ENCODE peak calls at places on chromosomes 7 and 10, in five cellular contexts. One of them, this sample, is unnamed.

GRCh38 chr10:89283174-89283987 is 18.5 kb upstream of the IFIT2 start:
- DNase-seq in H9: no peak
- DNase-seq in IMR-90: peak; percentile 64
- DNase-seq in transverse colon: no peak
- DNase-seq in CD8-positive, alpha-beta memory T cell: no peak
- DNase-seq in this sample: no peak

GRCh38 chr7:47516985-47517590 is 64.8 kb downstream of the TNS3 start:
- DNase-seq in H9: no peak
- DNase-seq in IMR-90: no peak
- DNase-seq in transverse colon: peak; percentile 70
- DNase-seq in CD8-positive, alpha-beta memory T cell: no peak
- DNase-seq in this sample: peak; percentile 27

GRCh38 chr10:34297551-34298370 is 517.3 kb downstream of the PARD3 start:
- DNase-seq in H9: no peak
- DNase-seq in IMR-90: peak; percentile 57
- DNase-seq in transverse colon: no peak
- DNase-seq in CD8-positive, alpha-beta memory T cell: no peak
- DNase-seq in this sample: peak; percentile 70

GRCh38 chr10:35336084-35336831 is at the start of gene CCNY:
- DNase-seq in H9: peak; percentile 65
- DNase-seq in IMR-90: peak; percentile 56
- DNase-seq in transverse colon: peak; percentile 85
- DNase-seq in CD8-positive, alpha-beta memory T cell: peak; percentile 75
- DNase-seq in this sample: peak; percentile 76

GRCh38 chr7:139614886-139615285 is 91.4 kb downstream of the CLEC2L start:
- DNase-seq in H9: no peak
- DNase-seq in IMR-90: no peak
- DNase-seq in transverse colon: no peak
- DNase-seq in CD8-positive, alpha-beta memory T cell: no peak
- DNase-seq in this sample: no peak

GRCh38 chr10:1488970-1489548 is 248.3 kb downstream of the ADARB2 start:
- DNase-seq in H9: no peak
- DNase-seq in IMR-90: no peak
- DNase-seq in transverse colon: peak; percentile 45
- DNase-seq in CD8-positive, alpha-beta memory T cell: no peak
- DNase-seq in this sample: no peak

GRCh38 chr10:11501600-11501999 is 109.8 kb downstream of the USP6NL start:
- DNase-seq in H9: no peak
- DNase-seq in IMR-90: no peak
- DNase-seq in transverse colon: no peak
- DNase-seq in CD8-positive, alpha-beta memory T cell: no peak
- DNase-seq in this sample: no peak

GRCh38 chr7:24741691-24742639 is 15.3 kb downstream of the GSDME start:
- DNase-seq in H9: no peak
- DNase-seq in IMR-90: peak; percentile 99
- DNase-seq in transverse colon: no peak
- DNase-seq in CD8-positive, alpha-beta memory T cell: no peak
- DNase-seq in this sample: peak; percentile 96

GRCh38 chr7:134804351-134804750 is 24.9 kb downstream of the CALD1 start:
- DNase-seq in H9: no peak
- DNase-seq in IMR-90: peak; percentile 69
- DNase-seq in transverse colon: no peak
- DNase-seq in CD8-positive, alpha-beta memory T cell: no peak
- DNase-seq in this sample: no peak

GRCh38 chr10:119762805-119763798 is 37.3 kb downstream of the INPP5F start:
- DNase-seq in H9: no peak
- DNase-seq in IMR-90: peak; percentile 70
- DNase-seq in transverse colon: no peak
- DNase-seq in CD8-positive, alpha-beta memory T cell: no peak
- DNase-seq in this sample: peak; percentile 61

GRCh38 chr10:77319557-77319956 is 318.1 kb downstream of the KCNMA1 start:
- DNase-seq in H9: no peak
- DNase-seq in IMR-90: peak; percentile 65
- DNase-seq in transverse colon: no peak
- DNase-seq in CD8-positive, alpha-beta memory T cell: no peak
- DNase-seq in this sample: no peak

GRCh38 chr7:46201966-46202365 is 280.9 kb upstream of the IGFBP3 start:
- DNase-seq in H9: no peak
- DNase-seq in IMR-90: peak; percentile 34
- DNase-seq in transverse colon: no peak
- DNase-seq in CD8-positive, alpha-beta memory T cell: no peak
- DNase-seq in this sample: no peak

GRCh38 chr7:150633926-150634325 is 1.7 kb upstream of the GIMAP6 start:
- DNase-seq in H9: no peak
- DNase-seq in IMR-90: no peak
- DNase-seq in transverse colon: no peak
- DNase-seq in CD8-positive, alpha-beta memory T cell: no peak
- DNase-seq in this sample: no peak

GRCh38 chr7:41425926-41426325 is 277.0 kb downstream of the INHBA start:
- DNase-seq in H9: no peak
- DNase-seq in IMR-90: peak; percentile 92
- DNase-seq in transverse colon: no peak
- DNase-seq in CD8-positive, alpha-beta memory T cell: no peak
- DNase-seq in this sample: no peak

GRCh38 chr7:51000956-51001355 is 218.3 kb upstream of the GRB10 start:
- DNase-seq in H9: no peak
- DNase-seq in IMR-90: no peak
- DNase-seq in transverse colon: no peak
- DNase-seq in CD8-positive, alpha-beta memory T cell: no peak
- DNase-seq in this sample: peak; percentile 11

GRCh38 chr10:3825244-3825643 is 40.2 kb upstream of the KLF6 start:
- DNase-seq in H9: no peak
- DNase-seq in IMR-90: peak; percentile 74
- DNase-seq in transverse colon: peak; percentile 89
- DNase-seq in CD8-positive, alpha-beta memory T cell: no peak
- DNase-seq in this sample: peak; percentile 100

GRCh38 chr10:99912057-99912456 is 97.7 kb downstream of the DNMBP start:
- DNase-seq in H9: no peak
- DNase-seq in IMR-90: no peak
- DNase-seq in transverse colon: no peak
- DNase-seq in CD8-positive, alpha-beta memory T cell: no peak
- DNase-seq in this sample: no peak

GRCh38 chr10:130109796-130110235 is 814 bp downstream of the C10orf143 start:
- DNase-seq in H9: peak; percentile 75
- DNase-seq in IMR-90: peak; percentile 85
- DNase-seq in transverse colon: peak; percentile 81
- DNase-seq in CD8-positive, alpha-beta memory T cell: peak; percentile 75
- DNase-seq in this sample: peak; percentile 87

GRCh38 chr10:21702633-21703111 is 168.6 kb downstream of the MLLT10 start:
- DNase-seq in H9: no peak
- DNase-seq in IMR-90: no peak
- DNase-seq in transverse colon: no peak
- DNase-seq in CD8-positive, alpha-beta memory T cell: peak; percentile 48
- DNase-seq in this sample: no peak

GRCh38 chr10:4316166-4316810 is 509.7 kb upstream of the AKR1E2 start:
- DNase-seq in H9: no peak
- DNase-seq in IMR-90: peak; percentile 89
- DNase-seq in transverse colon: no peak
- DNase-seq in CD8-positive, alpha-beta memory T cell: no peak
- DNase-seq in this sample: no peak

GRCh38 chr10:102117391-102118159 is 2.6 kb downstream of the LDB1 start:
- DNase-seq in H9: peak; percentile 77
- DNase-seq in IMR-90: peak; percentile 73
- DNase-seq in transverse colon: peak; percentile 81
- DNase-seq in CD8-positive, alpha-beta memory T cell: peak; percentile 57
- DNase-seq in this sample: no peak

GRCh38 chr7:29120955-29121354 is 25.4 kb downstream of the CPVL start:
- DNase-seq in H9: no peak
- DNase-seq in IMR-90: no peak
- DNase-seq in transverse colon: no peak
- DNase-seq in CD8-positive, alpha-beta memory T cell: no peak
- DNase-seq in this sample: no peak

GRCh38 chr10:48806282-48806681 is 121.6 kb downstream of the WDFY4 start:
- DNase-seq in H9: no peak
- DNase-seq in IMR-90: no peak
- DNase-seq in transverse colon: no peak
- DNase-seq in CD8-positive, alpha-beta memory T cell: no peak
- DNase-seq in this sample: no peak

GRCh38 chr7:150323682-150324365 is 479 bp upstream of the ACTR3C start:
- DNase-seq in H9: no peak
- DNase-seq in IMR-90: no peak
- DNase-seq in transverse colon: no peak
- DNase-seq in CD8-positive, alpha-beta memory T cell: peak; percentile 28
- DNase-seq in this sample: peak; percentile 57

DNA sequence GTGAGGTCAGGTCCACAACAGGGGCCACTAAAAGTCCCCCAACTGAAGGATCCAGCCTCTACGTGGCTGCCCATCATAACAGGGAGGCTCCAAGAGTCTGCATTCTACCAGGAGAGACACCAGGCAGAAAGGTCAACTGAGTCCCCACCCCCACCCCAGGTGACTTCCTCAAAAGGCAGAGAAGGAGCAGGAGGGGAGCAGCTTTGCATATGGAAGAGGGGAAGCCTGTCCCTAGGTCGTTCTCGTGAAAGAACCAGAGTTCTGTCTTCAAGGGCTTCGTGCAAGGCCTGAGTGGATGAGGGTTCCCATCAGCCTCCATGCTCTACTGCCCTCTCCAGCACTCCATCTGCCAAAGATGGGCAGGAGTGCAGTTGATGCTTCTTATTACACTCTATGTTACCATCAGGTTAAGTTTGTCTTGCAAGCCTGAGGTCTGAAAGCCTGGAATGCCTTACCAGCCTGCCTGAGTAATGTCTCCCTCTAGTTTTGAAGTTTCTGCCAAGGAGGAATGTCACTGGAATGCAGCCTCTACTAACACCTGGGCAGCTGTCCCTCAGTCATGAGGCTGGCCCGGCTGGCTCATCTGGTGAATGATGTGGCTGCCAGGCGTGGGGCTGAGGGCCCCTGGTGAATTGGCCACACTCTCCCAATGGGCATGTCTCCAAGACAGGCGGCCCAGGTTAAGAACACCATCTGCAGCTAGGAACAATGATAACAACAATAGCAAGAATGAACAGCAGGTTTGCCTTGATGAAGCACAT is 54.3 kb upstream of the SMNDC1 start:
- DNase-seq in H9: peak; percentile 61
- DNase-seq in IMR-90: no peak
- DNase-seq in transverse colon: no peak
- DNase-seq in CD8-positive, alpha-beta memory T cell: no peak
- DNase-seq in this sample: no peak
- H3K4me1 ChIP-seq in H9: peaks cover 13% of the 10 kb centered on the region
- H3K4me1 ChIP-seq in IMR-90: peaks cover 32% of the 10 kb centered on the region
- H3K4me1 ChIP-seq in transverse colon: peaks cover 13% of the 10 kb centered on the region
- H3K4me1 ChIP-seq in CD8-positive, alpha-beta memory T cell: peaks cover 46% of the 10 kb centered on the region
- H3K4me1 ChIP-seq in this sample: no peaks in the 10 kb centered on the region

DNA sequence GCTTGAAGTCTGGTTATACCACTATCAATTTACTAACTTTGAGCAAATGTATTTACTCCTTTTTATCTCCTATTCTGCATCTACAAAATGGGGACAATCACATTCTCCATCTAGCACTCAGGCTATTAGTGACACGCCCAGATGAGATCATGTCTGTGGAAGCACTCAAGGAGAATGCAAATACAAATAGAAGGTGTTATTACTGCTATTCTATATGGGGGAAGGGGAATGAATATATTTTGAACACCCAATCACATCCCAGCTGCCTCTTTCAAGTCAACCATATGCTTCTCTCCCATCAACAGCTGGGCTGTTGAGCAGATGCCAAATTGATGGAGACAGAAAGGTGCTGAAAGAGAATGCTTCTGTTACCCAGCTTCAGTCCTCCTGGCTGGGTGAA is 23.5 kb downstream of the SGMS1 start:
- DNase-seq in H9: no peak
- DNase-seq in IMR-90: no peak
- DNase-seq in transverse colon: no peak
- DNase-seq in CD8-positive, alpha-beta memory T cell: no peak
- DNase-seq in this sample: no peak
- H3K4me1 ChIP-seq in H9: peaks cover 4% of the 10 kb centered on the region
- H3K4me1 ChIP-seq in IMR-90: peaks cover 18% of the 10 kb centered on the region
- H3K4me1 ChIP-seq in transverse colon: peaks cover 29% of the 10 kb centered on the region
- H3K4me1 ChIP-seq in CD8-positive, alpha-beta memory T cell: peaks cover 43% of the 10 kb centered on the region
- H3K4me1 ChIP-seq in this sample: peaks cover 11% of the 10 kb centered on the region

GRCh38 chr10:58818889-58819288 is 306.2 kb downstream of the BICC1 start:
- DNase-seq in H9: no peak
- DNase-seq in IMR-90: peak; percentile 79
- DNase-seq in transverse colon: no peak
- DNase-seq in CD8-positive, alpha-beta memory T cell: no peak
- DNase-seq in this sample: no peak

GRCh38 chr10:58823983-58824382 is 311.3 kb downstream of the BICC1 start:
- DNase-seq in H9: no peak
- DNase-seq in IMR-90: no peak
- DNase-seq in transverse colon: no peak
- DNase-seq in CD8-positive, alpha-beta memory T cell: no peak
- DNase-seq in this sample: no peak

GRCh38 chr10:58820862-58821559 is 308.3 kb downstream of the BICC1 start:
- DNase-seq in H9: no peak
- DNase-seq in IMR-90: peak; percentile 79
- DNase-seq in transverse colon: no peak
- DNase-seq in CD8-positive, alpha-beta memory T cell: no peak
- DNase-seq in this sample: no peak

GRCh38 chr10:58817499-58817898 is 304.8 kb downstream of the BICC1 start:
- DNase-seq in H9: no peak
- DNase-seq in IMR-90: peak; percentile 43
- DNase-seq in transverse colon: no peak
- DNase-seq in CD8-positive, alpha-beta memory T cell: no peak
- DNase-seq in this sample: no peak

DNA sequence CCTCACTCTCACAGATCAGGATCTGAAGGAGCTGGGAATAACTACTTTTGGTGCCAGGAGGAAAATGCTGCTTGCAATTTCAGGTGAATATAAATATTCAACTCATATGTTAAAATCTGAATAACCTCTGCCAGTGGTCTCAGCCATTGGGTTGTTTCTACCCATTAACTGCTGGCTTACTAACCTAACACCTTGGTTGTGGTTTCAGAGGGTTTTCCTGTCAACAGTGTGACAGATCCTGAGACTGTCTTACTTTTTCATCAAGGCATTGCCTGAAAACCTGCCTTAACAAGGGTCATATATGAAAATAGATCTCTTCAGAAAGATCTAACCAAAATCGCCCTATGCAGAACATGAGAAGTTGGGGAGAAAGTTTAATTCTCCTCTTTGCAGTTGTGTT is 307.7 kb downstream of the BICC1 start:
- DNase-seq in H9: no peak
- DNase-seq in IMR-90: no peak
- DNase-seq in transverse colon: no peak
- DNase-seq in CD8-positive, alpha-beta memory T cell: no peak
- DNase-seq in this sample: no peak
- H3K4me1 ChIP-seq in H9: no peaks in the 10 kb centered on the region
- H3K4me1 ChIP-seq in IMR-90: peaks cover 5% of the 10 kb centered on the region
- H3K4me1 ChIP-seq in transverse colon: peaks cover 9% of the 10 kb centered on the region
- H3K4me1 ChIP-seq in CD8-positive, alpha-beta memory T cell: no peaks in the 10 kb centered on the region
- H3K4me1 ChIP-seq in this sample: no peaks in the 10 kb centered on the region

DNA sequence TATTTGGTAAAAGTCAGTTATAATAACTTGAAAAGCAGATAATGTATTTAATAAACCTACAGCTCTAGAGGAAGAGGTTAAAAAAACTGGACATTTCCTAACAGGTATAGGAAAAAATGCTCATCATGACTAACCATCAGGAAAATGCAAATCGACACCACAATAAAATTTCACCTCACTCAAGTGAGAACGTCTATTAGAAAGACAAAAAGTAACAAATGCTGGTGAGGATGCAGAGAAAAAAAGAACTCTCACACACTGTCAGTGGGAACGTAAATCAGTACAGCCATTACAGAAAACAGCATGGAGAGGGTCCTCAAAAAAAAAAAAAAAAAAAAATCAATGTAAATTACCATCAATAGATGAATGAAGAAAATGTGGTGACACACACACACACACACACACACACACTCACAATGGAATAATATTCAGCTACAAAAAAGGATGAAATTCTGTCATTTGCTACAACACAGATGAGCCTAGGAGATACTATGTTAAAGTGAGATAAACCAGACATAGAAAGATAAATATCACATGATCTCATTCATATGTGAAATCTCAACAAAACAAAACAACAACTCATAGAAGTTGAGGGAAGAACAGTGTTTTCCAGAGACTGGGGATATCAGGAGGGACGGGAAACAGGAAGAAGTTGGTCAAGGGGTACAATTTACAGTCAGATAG is 20.1 kb downstream of the EPC1 start:
- DNase-seq in H9: no peak
- DNase-seq in IMR-90: no peak
- DNase-seq in transverse colon: no peak
- DNase-seq in CD8-positive, alpha-beta memory T cell: no peak
- DNase-seq in this sample: no peak
- H3K4me1 ChIP-seq in H9: peaks cover 5% of the 10 kb centered on the region
- H3K4me1 ChIP-seq in IMR-90: peaks cover 2% of the 10 kb centered on the region
- H3K4me1 ChIP-seq in transverse colon: peaks cover 92% of the 10 kb centered on the region
- H3K4me1 ChIP-seq in CD8-positive, alpha-beta memory T cell: peaks cover 59% of the 10 kb centered on the region
- H3K4me1 ChIP-seq in this sample: peaks cover 14% of the 10 kb centered on the region

This sample was measured in small intestine.